ENCODE peak calls at places on chromosomes 2 and 18, in seven cellular contexts. R, G, U, O, A, Z and L are unnamed samples.

GRCh38 chr2:226963528-226963927 is 127.7 kb downstream of the RHBDD1 start:
- DNase-seq in U (peak), O (peak), Z (peak), A (no peak), G (no peak), R (no peak), L (peak)

GRCh38 chr2:237691200-237691907 is 64.0 kb downstream of the LRRFIP1 start:
- DNase-seq in G (no peak), O (no peak), U (no peak), Z (no peak), R (no peak), A (no peak), L (no peak)

GRCh38 chr2:74554821-74555531 is 456 bp downstream of the DOK1 start:
- DNase-seq in G (no peak), U (no peak), O (no peak), Z (peak), A (no peak), R (no peak), L (no peak)

GRCh38 chr2:1864981-1865421 is 120.7 kb upstream of the PXDN start:
- DNase-seq in O (no peak), A (no peak), Z (no peak), G (no peak), U (no peak), R (no peak), L (no peak)

GRCh38 chr18:74476154-74476553 is 19.0 kb upstream of the DIPK1C start:
- DNase-seq in Z (no peak), G (no peak), A (peak), R (peak), U (no peak), O (peak), L (no peak)

GRCh38 chr2:165440367-165440766 is 29.1 kb upstream of the CSRNP3 start:
- DNase-seq in O (peak), A (no peak), G (no peak), Z (no peak), U (peak), R (no peak), L (no peak)

GRCh38 chr2:111165084-111165483 is 44.4 kb downstream of the BCL2L11 start:
- DNase-seq in G (no peak), U (no peak), R (no peak), Z (no peak), O (no peak), A (no peak), L (no peak)

GRCh38 chr2:15684161-15685042 is 92.7 kb downstream of the DDX1 start:
- DNase-seq in A (no peak), R (no peak), G (no peak), Z (no peak), U (no peak), O (no peak), L (no peak)